ENCODE peak calls at places on chromosomes 6 and 20, in eight cellular contexts. H is IMR-90; O is uterus; L is transverse colon; C is PC-3; T is lower leg skin; W is GM23338; M is CD8-positive, alpha-beta T cell. F is an unnamed sample.
A peak's percentile ranks its signal among the peaks of the same experiment; 100 is the strongest.

GRCh38 chr6:38192011-38192410 is 372.5 kb downstream of the ZFAND3 start:
- DNase-seq in H (no peak), O (no peak), L (no peak), C (no peak), T (peak; percentile 68), W (no peak), M (no peak), F (no peak)

GRCh38 chr20:58199058-58199457 is 29.4 kb downstream of the ANKRD60 start:
- DNase-seq in H (no peak), O (no peak), L (no peak), C (no peak), T (no peak), W (no peak), M (no peak), F (no peak)

GRCh38 chr6:136640132-136640915 is 90.1 kb upstream of the MAP7 start:
- DNase-seq in H (peak; percentile 82), O (no peak), L (no peak), C (no peak), T (no peak), W (no peak), M (no peak), F (peak; percentile 85)

GRCh38 chr20:63093966-63094766 is 87.4 kb upstream of the BHLHE23 start:
- DNase-seq in H (no peak), O (peak; percentile 5), L (peak; percentile 4), C (no peak), T (peak; percentile 69), W (no peak), M (no peak), F (no peak)

GRCh38 chr6:116218866-116219265 is 35.0 kb downstream of the TSPYL4 start:
- DNase-seq in H (no peak), O (no peak), L (no peak), C (no peak), T (no peak), W (no peak), M (no peak), F (no peak)

GRCh38 chr6:80404889-80405288 is 298.4 kb downstream of the BCKDHB start:
- DNase-seq in H (no peak), O (no peak), L (no peak), C (no peak), T (no peak), W (no peak), M (no peak), F (no peak)

GRCh38 chr20:24978493-24978892 is 14.1 kb downstream of the APMAP start:
- DNase-seq in H (no peak), O (no peak), L (no peak), C (no peak), T (peak; percentile 60), W (no peak), M (peak; percentile 9), F (no peak)

GRCh38 chr6:145209312-145209711 is 526.0 kb downstream of the EPM2A start:
- DNase-seq in H (no peak), O (no peak), L (no peak), C (no peak), T (no peak), W (no peak), M (no peak), F (no peak)

GRCh38 chr6:16511048-16511660 is 250.1 kb downstream of the ATXN1 start:
- DNase-seq in H (peak; percentile 48), O (no peak), L (no peak), C (peak; percentile 66), T (no peak), W (peak; percentile 62), M (no peak), F (peak; percentile 56)

GRCh38 chr6:108174371-108175175 is 8.8 kb downstream of the NR2E1 start:
- DNase-seq in H (peak; percentile 44), O (no peak), L (no peak), C (no peak), T (no peak), W (peak; percentile 91), M (no peak), F (peak; percentile 30)

GRCh38 chr6:33199687-33200233 is 705 bp downstream of the RXRB start:
- DNase-seq in H (peak; percentile 35), O (no peak), L (peak; percentile 86), C (peak; percentile 74), T (peak; percentile 94), W (peak; percentile 92), M (peak; percentile 74), F (peak; percentile 81)

GRCh38 chr6:14467591-14467990 is 350.0 kb downstream of the CD83 start:
- DNase-seq in H (peak; percentile 80), O (no peak), L (no peak), C (peak; percentile 26), T (no peak), W (no peak), M (no peak), F (no peak)

GRCh38 chr20:20237093-20237959 is 130.6 kb upstream of the INSM1 start:
- DNase-seq in H (peak; percentile 14), O (no peak), L (peak; percentile 46), C (peak; percentile 68), T (no peak), W (peak; percentile 81), M (no peak), F (peak; percentile 29)

GRCh38 chr20:38295811-38296210 is 8.1 kb upstream of the BPI start:
- DNase-seq in H (no peak), O (no peak), L (no peak), C (no peak), T (no peak), W (no peak), M (no peak), F (no peak)

GRCh38 chr6:99019341-99019740 is 71.6 kb upstream of the FBXL4 start:
- DNase-seq in H (peak; percentile 45), O (no peak), L (no peak), C (peak; percentile 15), T (no peak), W (no peak), M (no peak), F (no peak)

GRCh38 chr20:3685341-3685740 is 3.5 kb upstream of the ADAM33 start:
- DNase-seq in H (peak; percentile 53), O (no peak), L (no peak), C (no peak), T (no peak), W (no peak), M (no peak), F (peak; percentile 64)

DNA sequence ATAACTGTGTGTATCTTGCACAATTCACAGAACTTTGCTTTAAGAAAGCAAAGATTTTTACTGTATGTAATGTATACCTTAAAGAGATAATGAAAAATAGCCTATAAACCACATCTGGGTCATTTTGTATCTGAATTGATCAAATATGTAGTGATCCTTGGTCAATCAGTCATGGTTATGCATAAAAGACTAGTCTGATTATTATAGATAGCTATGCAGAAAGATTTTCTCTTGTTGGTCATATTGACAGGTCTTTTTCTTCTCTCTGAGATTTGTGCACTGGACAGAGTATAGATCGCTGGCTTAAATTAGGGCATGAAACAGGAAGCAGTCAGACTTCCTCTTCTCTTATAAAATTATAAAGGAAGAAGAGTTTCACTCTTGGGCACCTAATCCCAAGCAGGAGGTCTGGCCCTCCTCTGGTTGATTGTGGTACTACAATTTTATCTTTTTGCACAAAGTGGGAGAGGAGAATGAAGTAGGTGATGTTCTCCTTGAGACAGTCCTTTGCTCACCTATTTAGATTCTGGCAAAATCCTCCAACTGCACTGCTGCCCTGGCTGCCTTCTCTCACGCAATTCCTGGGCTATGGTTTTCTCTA is 380.9 kb upstream of the RGS17 start:
- DNase-seq in H (peak; percentile 3), O (no peak), L (no peak), C (peak; percentile 65), T (no peak), W (peak; percentile 77), M (no peak), F (peak; percentile 33)
- TF ChIP-seq CTCF in H (peak; percentile 57), O (peak; percentile 29), L (peak; percentile 63), C (peak; percentile 57), T (no peak), W (peak; percentile 60), M (peak; percentile 41), F (peak; percentile 63)

DNA sequence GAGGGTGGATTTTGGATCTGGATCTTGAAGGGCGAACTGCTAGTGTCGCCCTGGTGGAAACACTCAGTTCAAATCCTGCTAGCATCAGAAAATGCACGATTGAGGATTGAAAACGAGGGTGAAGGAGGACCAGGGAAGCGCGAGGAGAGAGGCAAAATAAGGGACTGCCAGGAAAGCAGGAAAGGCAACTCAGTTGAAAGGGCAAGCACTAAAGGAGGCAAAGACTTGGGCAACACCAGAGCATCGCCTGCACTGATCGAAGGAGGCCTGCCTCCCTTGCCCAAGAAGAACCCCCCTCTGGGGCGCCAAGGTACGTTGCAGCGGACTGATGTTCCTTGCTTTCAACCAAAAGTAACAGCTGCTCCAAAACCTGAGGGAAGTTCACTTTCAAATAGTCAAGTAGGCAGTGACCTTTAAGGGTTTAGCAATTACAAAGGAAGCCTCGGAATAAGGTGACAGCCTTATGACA is 308 bp upstream of the COL21A1 start:
- DNase-seq in H (no peak), O (no peak), L (no peak), C (no peak), T (no peak), W (no peak), M (no peak), F (no peak)
- H3K4me3 ChIP-seq in H (peak overlapping the region; percentile 27), O (peak overlapping the region; percentile 51), L (no peak overlapping the region), C (peak overlapping the region; percentile 72), T (peak overlapping the region; percentile 28), W (peak overlapping the region; percentile 60), M (no peak overlapping the region), F (peak overlapping the region; percentile 59)

GRCh38 chr6:28981833-28982475 is 23.2 kb downstream of the ZNF311 start:
- DNase-seq in H (peak; percentile 87), O (peak; percentile 90), L (peak; percentile 83), C (peak; percentile 82), T (peak; percentile 95), W (peak; percentile 82), M (peak; percentile 85), F (peak; percentile 95)
- TF ChIP-seq CTCF in H (no peak), O (no peak), L (no peak), C (no peak), T (no peak), W (peak; percentile 32), M (no peak), F (no peak)

GRCh38 chr6:20931772-20932171 is 397.5 kb downstream of the CDKAL1 start:
- DNase-seq in H (no peak), O (no peak), L (no peak), C (no peak), T (no peak), W (no peak), M (no peak), F (no peak)
- H3K4me3 ChIP-seq in H (no peak overlapping the region), O (no peak overlapping the region), L (no peak overlapping the region), C (no peak overlapping the region), T (no peak overlapping the region), W (no peak overlapping the region), M (no peak overlapping the region), F (no peak overlapping the region)

DNA sequence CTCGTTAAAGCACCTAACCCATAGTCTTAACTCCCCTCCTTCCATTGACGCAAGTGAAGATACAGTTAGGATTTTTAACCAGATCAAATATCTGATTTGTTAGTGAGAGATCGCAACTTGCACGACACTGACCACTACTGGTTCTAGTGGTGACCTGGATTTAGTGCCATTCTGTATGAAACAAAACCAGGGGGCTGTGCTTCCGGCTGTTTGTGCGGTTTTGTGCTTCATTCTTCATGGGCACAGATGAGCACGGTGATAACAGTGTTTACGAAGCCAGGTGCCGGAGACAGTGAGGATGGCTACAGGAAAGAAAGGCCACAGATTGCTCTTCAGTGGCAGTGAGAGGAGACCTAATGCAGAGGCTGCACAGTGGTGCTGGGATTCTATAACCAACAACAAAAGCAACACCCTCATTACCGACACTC is 75.5 kb downstream of the NOL4L start:
- DNase-seq in H (peak; percentile 54), O (no peak), L (peak; percentile 47), C (peak; percentile 85), T (no peak), W (no peak), M (peak; percentile 83), F (peak; percentile 60)
- TF ChIP-seq CTCF in H (peak; percentile 34), O (no peak), L (no peak), C (peak; percentile 75), T (no peak), W (peak; percentile 51), M (no peak), F (peak; percentile 35)

GRCh38 chr6:34597605-34598353 is 41.6 kb upstream of the SPDEF start:
- DNase-seq in H (no peak), O (no peak), L (no peak), C (peak; percentile 55), T (no peak), W (no peak), M (no peak), F (no peak)
- H3K4me3 ChIP-seq in H (no peak overlapping the region), O (no peak overlapping the region), L (no peak overlapping the region), C (no peak overlapping the region), T (no peak overlapping the region), W (no peak overlapping the region), M (no peak overlapping the region), F (no peak overlapping the region)